ENCODE peak calls at places on chromosome 7, in four cellular contexts. One of them, this sample, is unnamed.

GRCh38 chr7:95690367-95690947 is 81.9 kb upstream of the DYNC1I1 start:
- DNase-seq in lung: no peak
- DNase-seq in neuronal stem cell: peak; percentile 35
- DNase-seq in lower lobe of right lung: no peak
- DNase-seq in this sample: no peak

GRCh38 chr7:87206361-87206760 is 13.2 kb downstream of the TMEM243 start:
- DNase-seq in lung: no peak
- DNase-seq in neuronal stem cell: no peak
- DNase-seq in lower lobe of right lung: no peak
- DNase-seq in this sample: no peak

GRCh38 chr7:43577485-43577951 is 5.4 kb upstream of the STK17A start:
- DNase-seq in lung: no peak
- DNase-seq in neuronal stem cell: no peak
- DNase-seq in lower lobe of right lung: no peak
- DNase-seq in this sample: no peak

GRCh38 chr7:100483101-100483727 is 513 bp upstream of the NYAP1 start:
- DNase-seq in lung: no peak
- DNase-seq in neuronal stem cell: peak; percentile 69
- DNase-seq in lower lobe of right lung: peak; percentile 81
- DNase-seq in this sample: no peak

GRCh38 chr7:100827330-100828226 is at the start of gene EPHB4:
- DNase-seq in lung: peak; percentile 80
- DNase-seq in neuronal stem cell: peak; percentile 90
- DNase-seq in lower lobe of right lung: peak; percentile 84
- DNase-seq in this sample: no peak

GRCh38 chr7:114294036-114294435 is 120.6 kb upstream of the FOXP2 start:
- DNase-seq in lung: no peak
- DNase-seq in neuronal stem cell: no peak
- DNase-seq in lower lobe of right lung: no peak
- DNase-seq in this sample: no peak

GRCh38 chr7:7639847-7640220 is 718 bp upstream of the UMAD1 start:
- DNase-seq in lung: no peak
- DNase-seq in neuronal stem cell: no peak
- DNase-seq in lower lobe of right lung: no peak
- DNase-seq in this sample: no peak

GRCh38 chr7:47669178-47669878 is 87.4 kb upstream of the TNS3 start:
- DNase-seq in lung: peak; percentile 45
- DNase-seq in neuronal stem cell: no peak
- DNase-seq in lower lobe of right lung: peak; percentile 79
- DNase-seq in this sample: no peak

GRCh38 chr7:79296553-79297320 is 156.7 kb downstream of the MAGI2 start:
- DNase-seq in lung: no peak
- DNase-seq in neuronal stem cell: no peak
- DNase-seq in lower lobe of right lung: no peak
- DNase-seq in this sample: no peak

GRCh38 chr7:138992052-138992531 is 10.9 kb upstream of the KIAA1549 start:
- DNase-seq in lung: no peak
- DNase-seq in neuronal stem cell: no peak
- DNase-seq in lower lobe of right lung: no peak
- DNase-seq in this sample: peak; percentile 12

GRCh38 chr7:128833939-128834310 is 3.7 kb downstream of the FLNC start:
- DNase-seq in lung: no peak
- DNase-seq in neuronal stem cell: no peak
- DNase-seq in lower lobe of right lung: no peak
- DNase-seq in this sample: no peak

GRCh38 chr7:65287023-65287422 is 86.6 kb upstream of the ZNF92 start:
- DNase-seq in lung: no peak
- DNase-seq in neuronal stem cell: no peak
- DNase-seq in lower lobe of right lung: no peak
- DNase-seq in this sample: no peak

GRCh38 chr7:120055300-120055699 is 217.7 kb upstream of the KCND2 start:
- DNase-seq in lung: no peak
- DNase-seq in neuronal stem cell: no peak
- DNase-seq in lower lobe of right lung: no peak
- DNase-seq in this sample: no peak

GRCh38 chr7:157674715-157675426 is 338.1 kb downstream of the DNAJB6 start:
- DNase-seq in lung: no peak
- DNase-seq in neuronal stem cell: no peak
- DNase-seq in lower lobe of right lung: no peak
- DNase-seq in this sample: peak; percentile 58

GRCh38 chr7:118918556-118918955 is 694.1 kb downstream of the ANKRD7 start:
- DNase-seq in lung: no peak
- DNase-seq in neuronal stem cell: no peak
- DNase-seq in lower lobe of right lung: no peak
- DNase-seq in this sample: no peak

GRCh38 chr7:83934118-83934734 is 260.4 kb downstream of the SEMA3A start:
- DNase-seq in lung: no peak
- DNase-seq in neuronal stem cell: no peak
- DNase-seq in lower lobe of right lung: no peak
- DNase-seq in this sample: no peak

GRCh38 chr7:31883761-31884164 is 186.4 kb downstream of the PDE1C start:
- DNase-seq in lung: no peak
- DNase-seq in neuronal stem cell: no peak
- DNase-seq in lower lobe of right lung: no peak
- DNase-seq in this sample: no peak

GRCh38 chr7:84187813-84188212 is 6.8 kb downstream of the SEMA3A start:
- DNase-seq in lung: no peak
- DNase-seq in neuronal stem cell: no peak
- DNase-seq in lower lobe of right lung: no peak
- DNase-seq in this sample: no peak

GRCh38 chr7:2738110-2738509 is 50.1 kb downstream of the AMZ1 start:
- DNase-seq in lung: no peak
- DNase-seq in neuronal stem cell: no peak
- DNase-seq in lower lobe of right lung: no peak
- DNase-seq in this sample: no peak

GRCh38 chr7:29921404-29922010 is 68.1 kb downstream of the SCRN1 start:
- DNase-seq in lung: no peak
- DNase-seq in neuronal stem cell: peak; percentile 60
- DNase-seq in lower lobe of right lung: no peak
- DNase-seq in this sample: no peak

GRCh38 chr7:369981-370621 is 80.1 kb downstream of the FOXL3 start:
- DNase-seq in lung: no peak
- DNase-seq in neuronal stem cell: no peak
- DNase-seq in lower lobe of right lung: peak; percentile 38
- DNase-seq in this sample: no peak

GRCh38 chr7:96328016-96328415 is 6.1 kb upstream of the SLC25A13 start:
- DNase-seq in lung: no peak
- DNase-seq in neuronal stem cell: no peak
- DNase-seq in lower lobe of right lung: no peak
- DNase-seq in this sample: no peak

GRCh38 chr7:116554436-116554835 is 29.6 kb downstream of the CAV1 start:
- DNase-seq in lung: no peak
- DNase-seq in neuronal stem cell: no peak
- DNase-seq in lower lobe of right lung: no peak
- DNase-seq in this sample: no peak

GRCh38 chr7:116553168-116553567 is 28.3 kb downstream of the CAV1 start:
- DNase-seq in lung: no peak
- DNase-seq in neuronal stem cell: no peak
- DNase-seq in lower lobe of right lung: no peak
- DNase-seq in this sample: no peak

GRCh38 chr7:116554911-116555310 is 30.1 kb downstream of the CAV1 start:
- DNase-seq in lung: no peak
- DNase-seq in neuronal stem cell: no peak
- DNase-seq in lower lobe of right lung: no peak
- DNase-seq in this sample: no peak

GRCh38 chr7:116551692-116552091 is 26.9 kb downstream of the CAV1 start:
- DNase-seq in lung: no peak
- DNase-seq in neuronal stem cell: no peak
- DNase-seq in lower lobe of right lung: no peak
- DNase-seq in this sample: no peak

DNA sequence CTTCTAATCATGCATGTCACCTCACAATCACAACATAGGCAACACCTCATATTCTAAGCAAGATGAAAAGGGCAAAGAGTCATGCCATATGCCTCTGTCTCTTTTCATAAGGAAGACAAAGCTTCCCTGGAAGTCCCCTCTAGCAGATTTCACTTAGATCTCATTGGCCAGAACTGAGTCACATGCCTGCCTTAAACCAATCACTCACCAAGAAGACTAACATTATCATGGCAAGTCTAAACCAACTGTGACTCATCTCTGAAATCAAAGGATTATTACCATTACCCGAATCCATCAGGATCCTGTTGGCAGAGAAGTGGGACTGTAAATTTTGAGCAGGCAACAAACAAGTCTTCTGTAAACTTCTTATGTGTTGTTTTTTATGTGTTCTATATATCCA is 27.8 kb downstream of the CAV1 start:
- DNase-seq in lung: no peak
- DNase-seq in neuronal stem cell: no peak
- DNase-seq in lower lobe of right lung: no peak
- DNase-seq in this sample: no peak
- H3K27ac ChIP-seq in lung: peak overlapping the region; percentile 6
- H3K27ac ChIP-seq in neuronal stem cell: no peak overlapping the region
- H3K27ac ChIP-seq in lower lobe of right lung: no peak overlapping the region
- H3K27ac ChIP-seq in this sample: no peak overlapping the region

DNA sequence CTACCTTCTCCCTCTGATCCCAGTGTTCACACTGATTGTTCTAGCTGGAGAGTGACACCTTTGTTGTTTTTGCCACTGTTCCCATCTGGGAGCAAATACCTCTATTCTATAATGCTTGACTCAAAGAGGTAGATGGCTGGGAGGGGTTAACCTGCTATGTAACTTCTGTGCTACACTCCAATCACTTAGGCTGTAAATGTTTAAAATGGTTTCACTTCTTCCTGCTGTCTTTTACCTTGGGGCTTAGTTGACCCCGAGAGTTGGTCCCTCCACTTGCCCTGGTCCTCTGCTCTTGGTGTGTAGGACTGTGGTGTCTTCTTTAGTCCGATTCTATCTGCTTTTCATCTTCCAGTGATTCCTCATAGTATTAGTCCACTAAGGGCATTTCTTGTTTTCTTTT is 22.3 kb downstream of the KLHDC10 start:
- DNase-seq in lung: no peak
- DNase-seq in neuronal stem cell: no peak
- DNase-seq in lower lobe of right lung: no peak
- DNase-seq in this sample: no peak
- H3K4me3 ChIP-seq in lung: no peak overlapping the region
- H3K4me3 ChIP-seq in neuronal stem cell: no peak overlapping the region
- H3K4me3 ChIP-seq in lower lobe of right lung: no peak overlapping the region
- H3K4me3 ChIP-seq in this sample: no peak overlapping the region

GRCh38 chr7:107803009-107803581 is at the start of gene SLC26A3:
- DNase-seq in lung: no peak
- DNase-seq in neuronal stem cell: no peak
- DNase-seq in lower lobe of right lung: no peak
- DNase-seq in this sample: no peak
- H3K27ac ChIP-seq in lung: no peak within 1 kb of the TSS
- H3K27ac ChIP-seq in neuronal stem cell: no peak within 1 kb of the TSS
- H3K27ac ChIP-seq in lower lobe of right lung: no peak within 1 kb of the TSS
- H3K27ac ChIP-seq in this sample: no peak within 1 kb of the TSS

DNA sequence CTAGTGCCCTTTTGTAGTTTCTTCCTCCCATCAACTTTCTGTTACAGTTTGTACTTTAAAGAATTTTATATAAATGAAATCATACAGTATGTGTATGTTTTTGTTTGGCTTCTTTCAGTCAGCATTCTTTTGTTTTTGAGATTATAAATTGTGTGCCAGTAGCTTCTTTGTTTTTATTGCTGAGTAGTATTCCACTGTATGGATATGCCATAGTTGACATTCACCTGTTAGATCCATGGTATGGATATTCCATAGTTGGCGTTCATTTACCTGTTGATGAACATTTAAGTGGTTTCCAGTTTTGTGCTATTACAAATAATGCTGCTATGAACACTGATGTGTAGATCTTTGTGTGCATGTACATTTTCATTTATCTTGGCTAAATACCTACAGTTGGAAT is 70.8 kb upstream of the SYPL1 start:
- DNase-seq in lung: no peak
- DNase-seq in neuronal stem cell: no peak
- DNase-seq in lower lobe of right lung: no peak
- DNase-seq in this sample: no peak
- H3K4me3 ChIP-seq in lung: no peak overlapping the region
- H3K4me3 ChIP-seq in neuronal stem cell: no peak overlapping the region
- H3K4me3 ChIP-seq in lower lobe of right lung: no peak overlapping the region
- H3K4me3 ChIP-seq in this sample: no peak overlapping the region

DNA sequence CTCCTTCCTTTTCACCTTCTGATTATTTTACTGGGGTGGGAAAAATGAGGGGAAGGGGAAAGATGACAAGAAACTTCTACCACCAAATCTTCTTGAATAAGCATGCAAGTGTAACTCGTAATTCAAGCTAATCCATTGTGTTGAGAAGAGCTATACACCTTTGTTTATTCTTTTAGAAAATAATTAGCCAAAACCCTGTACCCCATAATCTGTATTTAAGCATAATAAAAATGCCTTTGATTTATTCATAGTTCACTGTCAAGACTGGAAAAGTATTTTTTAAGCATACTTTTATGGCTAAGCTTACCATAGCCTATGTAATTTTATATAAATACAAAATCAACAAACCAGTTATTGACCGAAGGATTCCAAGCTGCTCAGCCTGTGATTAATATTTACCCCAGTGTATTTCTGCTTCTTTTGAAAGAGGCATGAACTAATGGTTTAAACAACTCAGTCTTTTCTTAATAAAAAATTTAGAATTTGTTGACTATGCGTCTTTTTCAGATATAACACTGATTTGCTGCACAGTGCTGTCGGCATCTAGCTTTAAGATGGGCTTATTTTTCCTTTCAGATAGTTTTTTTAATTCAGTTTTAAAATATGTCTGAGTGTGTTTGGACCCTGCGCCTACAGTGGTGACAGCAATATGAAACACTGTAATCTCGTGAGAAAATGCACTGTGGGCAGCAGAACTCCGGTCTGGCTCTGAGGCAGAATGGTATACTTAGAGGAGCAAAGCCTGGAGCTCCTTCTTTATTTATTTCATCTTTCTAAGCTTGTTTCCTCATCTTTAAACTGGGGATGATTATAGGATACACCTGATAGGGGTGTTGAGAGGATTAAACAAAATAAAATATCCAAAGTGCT is 238.8 kb upstream of the LRGUK start:
- DNase-seq in lung: no peak
- DNase-seq in neuronal stem cell: no peak
- DNase-seq in lower lobe of right lung: no peak
- DNase-seq in this sample: no peak
- H3K27ac ChIP-seq in lung: no peak overlapping the region
- H3K27ac ChIP-seq in neuronal stem cell: no peak overlapping the region
- H3K27ac ChIP-seq in lower lobe of right lung: no peak overlapping the region
- H3K27ac ChIP-seq in this sample: no peak overlapping the region

DNA sequence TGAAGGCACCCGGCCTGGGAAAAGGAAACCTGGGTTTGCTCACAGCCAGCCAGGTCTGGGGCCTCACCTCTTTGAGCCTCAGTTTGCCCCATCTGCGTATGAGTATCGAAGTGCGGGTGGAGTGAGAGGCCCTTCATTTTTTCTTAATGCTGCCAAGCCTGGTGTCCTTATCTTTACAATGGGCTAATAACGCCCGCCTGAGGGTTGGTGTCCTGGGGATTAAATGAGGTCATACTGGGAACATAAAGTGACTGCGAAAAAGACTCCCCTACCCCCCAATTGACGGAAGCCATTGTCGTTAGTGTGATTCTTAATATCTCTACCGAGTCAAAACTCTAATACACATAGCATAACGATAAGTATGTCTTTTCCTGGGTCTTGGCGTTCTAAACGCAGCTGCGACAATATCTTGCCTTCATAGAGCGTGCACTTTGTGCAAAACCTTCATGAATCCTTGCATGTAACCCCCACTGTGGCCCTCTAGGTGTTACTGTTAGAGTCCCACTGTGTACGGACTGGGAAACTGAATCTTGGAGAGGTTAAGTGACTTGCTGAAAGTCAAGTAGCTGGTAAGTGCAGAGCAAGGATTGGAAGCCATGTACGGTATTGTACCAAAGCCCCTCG is 11.4 kb upstream of the GRB10 start:
- DNase-seq in lung: no peak
- DNase-seq in neuronal stem cell: no peak
- DNase-seq in lower lobe of right lung: no peak
- DNase-seq in this sample: no peak
- H3K4me3 ChIP-seq in lung: peak overlapping the region; percentile 33
- H3K4me3 ChIP-seq in neuronal stem cell: peak overlapping the region; percentile 85
- H3K4me3 ChIP-seq in lower lobe of right lung: peak overlapping the region; percentile 70
- H3K4me3 ChIP-seq in this sample: peak overlapping the region; percentile 73